ENCODE peak calls at places on chromosomes 3 and 15, in ten cellular contexts. H is pancreas, G is nephron progenitor cell, V is lower lobe of right lung, Q is kidney epithelial cell, S is cardiac fibroblast, E is psoas muscle, M is foreskin fibroblast, B is astrocyte of the spinal cord, Z is Calu3. Y is an unnamed sample.
A peak's percentile ranks its signal among the peaks of the same experiment; 100 is the strongest.

GRCh38 chr3:162525052-162525451 is 1028.4 kb downstream of the OTOL1 start:
- DNase-seq in H (no peak), G (no peak), V (no peak), Q (peak; percentile 67), S (peak; percentile 80), E (no peak), M (peak; percentile 94), B (peak; percentile 87), Z (no peak), Y (no peak)

GRCh38 chr3:57026918-57027317 is 33.5 kb upstream of the SPATA12 start:
- DNase-seq in H (peak; percentile 48), G (no peak), V (no peak), Q (no peak), S (peak; percentile 29), E (no peak), M (peak; percentile 72), B (no peak), Z (peak; percentile 27), Y (no peak)

GRCh38 chr3:195001961-195002861 is 268.7 kb downstream of the XXYLT1 start:
- DNase-seq in H (peak; percentile 73), G (peak; percentile 46), V (peak; percentile 75), Q (peak; percentile 7), S (peak; percentile 50), E (peak; percentile 55), M (peak; percentile 61), B (peak; percentile 43), Z (peak; percentile 96), Y (peak; percentile 73)

GRCh38 chr3:43855674-43856299 is 165.0 kb downstream of the ABHD5 start:
- DNase-seq in H (peak; percentile 44), G (peak; percentile 66), V (peak; percentile 67), Q (no peak), S (peak; percentile 79), E (peak; percentile 24), M (peak; percentile 81), B (peak; percentile 69), Z (peak; percentile 82), Y (peak; percentile 75)

GRCh38 chr3:112676659-112677234 is 35.8 kb upstream of the CCDC80 start:
- DNase-seq in H (no peak), G (peak; percentile 6), V (peak; percentile 61), Q (peak; percentile 96), S (peak; percentile 98), E (peak; percentile 59), M (peak; percentile 98), B (peak; percentile 97), Z (peak; percentile 72), Y (no peak)

GRCh38 chr3:100089802-100090668 is 24.3 kb downstream of the FILIP1L start:
- DNase-seq in H (no peak), G (no peak), V (no peak), Q (no peak), S (peak; percentile 74), E (peak; percentile 37), M (peak; percentile 89), B (peak; percentile 54), Z (peak; percentile 49), Y (peak; percentile 19)

GRCh38 chr15:60941448-60941847 is 287.7 kb downstream of the RORA start:
- DNase-seq in H (no peak), G (no peak), V (no peak), Q (no peak), S (peak; percentile 72), E (peak; percentile 22), M (peak; percentile 71), B (peak; percentile 69), Z (no peak), Y (no peak)

GRCh38 chr3:97817965-97818364 is 3.8 kb upstream of the CRYBG3 start:
- DNase-seq in H (no peak), G (no peak), V (no peak), Q (no peak), S (no peak), E (no peak), M (no peak), B (no peak), Z (no peak), Y (peak; percentile 59)

GRCh38 chr3:105598047-105598796 is 231.5 kb downstream of the ALCAM start:
- DNase-seq in H (no peak), G (no peak), V (no peak), Q (peak; percentile 81), S (peak; percentile 98), E (no peak), M (peak; percentile 93), B (peak; percentile 91), Z (peak; percentile 42), Y (no peak)

GRCh38 chr15:47196057-47196456 is 521.2 kb upstream of the SEMA6D start:
- DNase-seq in H (peak; percentile 76), G (peak; percentile 87), V (peak; percentile 75), Q (peak; percentile 49), S (peak; percentile 88), E (peak; percentile 80), M (peak; percentile 95), B (peak; percentile 82), Z (peak; percentile 76), Y (peak; percentile 89)

GRCh38 chr3:128498127-128498626 is 5.2 kb upstream of the GATA2 start:
- DNase-seq in H (no peak), G (no peak), V (no peak), Q (no peak), S (no peak), E (no peak), M (no peak), B (no peak), Z (no peak), Y (no peak)

GRCh38 chr3:107241217-107241616 is 136.0 kb upstream of the CCDC54 start:
- DNase-seq in H (peak; percentile 18), G (peak; percentile 19), V (peak; percentile 64), Q (no peak), S (peak; percentile 56), E (peak; percentile 15), M (peak; percentile 36), B (peak; percentile 47), Z (peak; percentile 63), Y (peak; percentile 24)

GRCh38 chr15:87576486-87577176 is 679.9 kb downstream of the NTRK3 start:
- DNase-seq in H (no peak), G (no peak), V (no peak), Q (no peak), S (no peak), E (no peak), M (no peak), B (no peak), Z (no peak), Y (no peak)

GRCh38 chr3:66633564-66633963 is 132.7 kb upstream of the LRIG1 start:
- DNase-seq in H (no peak), G (no peak), V (no peak), Q (no peak), S (peak; percentile 43), E (no peak), M (no peak), B (no peak), Z (no peak), Y (no peak)

GRCh38 chr3:113663324-113663750 is 33.1 kb downstream of the USF3 start:
- DNase-seq in H (no peak), G (no peak), V (no peak), Q (no peak), S (no peak), E (no peak), M (no peak), B (no peak), Z (no peak), Y (no peak)

GRCh38 chr3:191762323-191762960 is 301.5 kb downstream of the PYDC2 start:
- DNase-seq in H (no peak), G (no peak), V (no peak), Q (peak; percentile 37), S (peak; percentile 80), E (no peak), M (peak; percentile 2), B (peak; percentile 87), Z (no peak), Y (no peak)

DNA sequence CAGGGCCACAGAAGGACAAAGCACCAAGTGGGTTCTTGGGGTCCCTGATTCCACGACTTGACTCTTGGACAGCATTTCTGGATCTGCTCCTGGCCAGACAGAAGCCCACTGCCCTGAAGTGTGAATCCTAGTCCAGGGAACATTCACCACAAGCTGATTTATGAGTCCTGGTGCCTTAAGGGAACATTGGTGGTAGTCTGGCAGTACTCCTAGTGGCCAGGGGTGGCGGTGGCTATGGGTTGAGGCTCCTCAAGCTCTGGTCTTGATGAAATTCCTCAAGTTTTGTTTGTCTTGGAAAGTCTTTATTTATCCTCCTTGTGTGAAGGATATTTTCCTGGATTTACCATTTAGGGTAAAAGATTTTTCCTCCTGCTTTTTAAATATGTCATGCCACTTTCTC is 307.5 kb downstream of the PYDC2 start:
- DNase-seq in H (no peak), G (no peak), V (no peak), Q (no peak), S (no peak), E (no peak), M (no peak), B (no peak), Z (peak; percentile 21), Y (no peak)
- TF ChIP-seq CTCF in H (no peak), G (no peak), V (no peak), Q (no peak), S (no peak), E (no peak), M (no peak), B (no peak), Z (peak; percentile 23), Y (no peak)

DNA sequence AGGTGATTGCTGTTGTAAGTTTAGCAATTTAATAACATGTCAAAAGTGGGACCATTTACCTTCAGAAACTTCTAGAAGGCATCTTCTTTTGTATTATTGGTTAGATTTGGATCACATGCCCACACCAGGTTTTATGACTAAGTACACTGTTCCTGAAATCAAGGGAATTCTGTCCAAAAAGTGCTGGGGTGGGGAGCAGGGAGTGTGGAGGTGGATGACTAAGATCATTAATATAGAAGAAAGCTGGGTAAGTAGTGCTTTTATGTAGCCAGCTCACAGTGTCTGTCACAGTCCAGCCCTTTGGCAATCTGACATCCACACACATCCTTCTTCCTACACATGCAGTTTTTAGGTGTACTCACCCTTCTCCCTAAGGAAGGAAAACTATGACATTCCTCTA is 120.0 kb downstream of the TMCO5A start:
- DNase-seq in H (no peak), G (no peak), V (no peak), Q (no peak), S (peak; percentile 83), E (no peak), M (peak; percentile 90), B (peak; percentile 69), Z (no peak), Y (no peak)
- TF ChIP-seq CTCF in H (no peak), G (no peak), V (no peak), Q (no peak), S (no peak), E (no peak), M (no peak), B (no peak), Z (no peak), Y (no peak)

GRCh38 chr15:63473999-63474809 is 30.2 kb upstream of the USP3 start:
- DNase-seq in H (no peak), G (peak; percentile 46), V (no peak), Q (peak; percentile 75), S (peak; percentile 68), E (no peak), M (peak; percentile 87), B (peak; percentile 85), Z (peak; percentile 32), Y (no peak)
- TF ChIP-seq CTCF in H (no peak), G (no peak), V (no peak), Q (peak; percentile 13), S (no peak), E (no peak), M (no peak), B (no peak), Z (no peak), Y (no peak)

DNA sequence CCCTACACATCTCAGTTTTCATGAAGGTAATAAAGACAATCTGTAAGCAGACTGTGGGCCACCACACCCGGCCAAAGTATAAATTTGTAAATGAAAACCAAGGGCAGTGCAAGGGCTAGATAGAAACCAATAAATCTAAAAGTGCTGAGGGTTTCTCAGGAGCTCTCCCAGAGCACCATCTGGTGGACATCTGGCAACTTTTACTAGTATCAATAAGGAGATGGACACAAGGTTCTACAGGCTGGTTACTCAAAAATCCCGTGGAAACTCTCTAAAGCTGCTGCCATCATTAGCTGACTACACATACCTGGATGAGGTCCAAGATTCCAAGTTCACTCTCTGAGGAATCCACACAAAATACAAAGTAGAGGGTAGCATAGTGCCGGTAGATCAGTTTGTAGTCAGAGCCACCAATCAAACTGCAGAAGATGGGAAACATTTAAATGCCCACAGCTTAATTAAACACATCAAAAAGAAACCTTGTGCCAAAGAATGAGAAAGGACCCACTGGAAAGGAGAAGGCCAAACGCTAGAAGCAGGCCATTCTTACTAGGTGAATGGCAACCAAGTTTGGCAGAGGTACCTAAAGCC is 5.5 kb downstream of the AP3S2 start:
- DNase-seq in H (no peak), G (no peak), V (no peak), Q (no peak), S (peak; percentile 80), E (no peak), M (peak; percentile 94), B (peak; percentile 69), Z (peak; percentile 49), Y (no peak)
- TF ChIP-seq CTCF in H (peak; percentile 17), G (peak; percentile 21), V (peak; percentile 20), Q (peak; percentile 38), S (peak; percentile 56), E (peak; percentile 17), M (peak; percentile 38), B (peak; percentile 66), Z (no peak), Y (no peak)